ENCODE peak calls at places on chromosomes 4 and X, in eight cellular contexts. One of them, this sample, is unnamed.

GRCh38 chr4:6926681-6927478 is 17.3 kb downstream of the TBC1D14 start:
- DNase-seq in tibial artery: no peak
- DNase-seq in suprapubic skin: no peak
- DNase-seq in psoas muscle: peak
- DNase-seq in heart right ventricle: no peak
- DNase-seq in NB4: peak
- DNase-seq in OCI-LY7: no peak
- DNase-seq in HFF-Myc: no peak
- DNase-seq in this sample: no peak

GRCh38 chr4:11585506-11585905 is 156.8 kb upstream of the HS3ST1 start:
- DNase-seq in tibial artery: no peak
- DNase-seq in suprapubic skin: no peak
- DNase-seq in psoas muscle: no peak
- DNase-seq in heart right ventricle: peak
- DNase-seq in NB4: no peak
- DNase-seq in OCI-LY7: no peak
- DNase-seq in HFF-Myc: no peak
- DNase-seq in this sample: no peak

GRCh38 chrX:28126886-28127285 is 145.6 kb upstream of the DCAF8L1 start:
- DNase-seq in tibial artery: no peak
- DNase-seq in suprapubic skin: no peak
- DNase-seq in psoas muscle: no peak
- DNase-seq in heart right ventricle: no peak
- DNase-seq in NB4: no peak
- DNase-seq in OCI-LY7: no peak
- DNase-seq in HFF-Myc: no peak
- DNase-seq in this sample: no peak

GRCh38 chr4:82906469-82906868 is 5.9 kb downstream of the THAP9 start:
- DNase-seq in tibial artery: no peak
- DNase-seq in suprapubic skin: no peak
- DNase-seq in psoas muscle: no peak
- DNase-seq in heart right ventricle: no peak
- DNase-seq in NB4: no peak
- DNase-seq in OCI-LY7: no peak
- DNase-seq in HFF-Myc: no peak
- DNase-seq in this sample: peak

GRCh38 chr4:7717161-7717560 is 222.5 kb downstream of the AFAP1 start:
- DNase-seq in tibial artery: no peak
- DNase-seq in suprapubic skin: no peak
- DNase-seq in psoas muscle: no peak
- DNase-seq in heart right ventricle: no peak
- DNase-seq in NB4: no peak
- DNase-seq in OCI-LY7: no peak
- DNase-seq in HFF-Myc: no peak
- DNase-seq in this sample: no peak

GRCh38 chrX:103783971-103784370 is 7.3 kb downstream of the PLP1 start:
- DNase-seq in tibial artery: peak
- DNase-seq in suprapubic skin: no peak
- DNase-seq in psoas muscle: no peak
- DNase-seq in heart right ventricle: no peak
- DNase-seq in NB4: no peak
- DNase-seq in OCI-LY7: no peak
- DNase-seq in HFF-Myc: no peak
- DNase-seq in this sample: no peak

GRCh38 chr4:23966720-23967119 is 76.9 kb upstream of the PPARGC1A start:
- DNase-seq in tibial artery: no peak
- DNase-seq in suprapubic skin: no peak
- DNase-seq in psoas muscle: no peak
- DNase-seq in heart right ventricle: no peak
- DNase-seq in NB4: peak
- DNase-seq in OCI-LY7: peak
- DNase-seq in HFF-Myc: no peak
- DNase-seq in this sample: no peak

GRCh38 chr4:88900432-88900831 is 156.6 kb downstream of the FAM13A start:
- DNase-seq in tibial artery: no peak
- DNase-seq in suprapubic skin: no peak
- DNase-seq in psoas muscle: no peak
- DNase-seq in heart right ventricle: no peak
- DNase-seq in NB4: no peak
- DNase-seq in OCI-LY7: no peak
- DNase-seq in HFF-Myc: peak
- DNase-seq in this sample: no peak

GRCh38 chrX:117538441-117539418 is 577.9 kb downstream of the KLHL13 start:
- DNase-seq in tibial artery: no peak
- DNase-seq in suprapubic skin: no peak
- DNase-seq in psoas muscle: no peak
- DNase-seq in heart right ventricle: no peak
- DNase-seq in NB4: no peak
- DNase-seq in OCI-LY7: no peak
- DNase-seq in HFF-Myc: no peak
- DNase-seq in this sample: no peak

GRCh38 chrX:12974797-12975669 is at the start of gene TMSB4X:
- DNase-seq in tibial artery: peak
- DNase-seq in suprapubic skin: peak
- DNase-seq in psoas muscle: peak
- DNase-seq in heart right ventricle: peak
- DNase-seq in NB4: peak
- DNase-seq in OCI-LY7: peak
- DNase-seq in HFF-Myc: no peak
- DNase-seq in this sample: peak

GRCh38 chr4:48906283-48907173 is at the start of gene OCIAD2:
- DNase-seq in tibial artery: peak
- DNase-seq in suprapubic skin: peak
- DNase-seq in psoas muscle: peak
- DNase-seq in heart right ventricle: peak
- DNase-seq in NB4: peak
- DNase-seq in OCI-LY7: peak
- DNase-seq in HFF-Myc: no peak
- DNase-seq in this sample: peak

GRCh38 chr4:35734381-35735098 is 509.8 kb downstream of the ARAP2 start:
- DNase-seq in tibial artery: no peak
- DNase-seq in suprapubic skin: no peak
- DNase-seq in psoas muscle: no peak
- DNase-seq in heart right ventricle: no peak
- DNase-seq in NB4: no peak
- DNase-seq in OCI-LY7: no peak
- DNase-seq in HFF-Myc: no peak
- DNase-seq in this sample: no peak

GRCh38 chr4:8862334-8862733 is 9.3 kb downstream of the HMX1 start:
- DNase-seq in tibial artery: no peak
- DNase-seq in suprapubic skin: no peak
- DNase-seq in psoas muscle: no peak
- DNase-seq in heart right ventricle: no peak
- DNase-seq in NB4: no peak
- DNase-seq in OCI-LY7: no peak
- DNase-seq in HFF-Myc: no peak
- DNase-seq in this sample: no peak

GRCh38 chr4:44532851-44533250 is 84.2 kb upstream of the KCTD8 start:
- DNase-seq in tibial artery: no peak
- DNase-seq in suprapubic skin: no peak
- DNase-seq in psoas muscle: no peak
- DNase-seq in heart right ventricle: no peak
- DNase-seq in NB4: no peak
- DNase-seq in OCI-LY7: no peak
- DNase-seq in HFF-Myc: no peak
- DNase-seq in this sample: no peak

GRCh38 chrX:9135901-9136510 is 102.1 kb upstream of the FAM9B start:
- DNase-seq in tibial artery: no peak
- DNase-seq in suprapubic skin: no peak
- DNase-seq in psoas muscle: no peak
- DNase-seq in heart right ventricle: no peak
- DNase-seq in NB4: no peak
- DNase-seq in OCI-LY7: no peak
- DNase-seq in HFF-Myc: no peak
- DNase-seq in this sample: no peak

GRCh38 chrX:25968920-25969319 is 169.2 kb upstream of the MAGEB18 start:
- DNase-seq in tibial artery: no peak
- DNase-seq in suprapubic skin: no peak
- DNase-seq in psoas muscle: no peak
- DNase-seq in heart right ventricle: peak
- DNase-seq in NB4: peak
- DNase-seq in OCI-LY7: no peak
- DNase-seq in HFF-Myc: no peak
- DNase-seq in this sample: peak

GRCh38 chrX:102651968-102652744 is 873 bp downstream of the GPRASP1 start:
- DNase-seq in tibial artery: peak
- DNase-seq in suprapubic skin: no peak
- DNase-seq in psoas muscle: no peak
- DNase-seq in heart right ventricle: peak
- DNase-seq in NB4: no peak
- DNase-seq in OCI-LY7: no peak
- DNase-seq in HFF-Myc: no peak
- DNase-seq in this sample: no peak

GRCh38 chr4:51831133-51831532 is 11.8 kb upstream of the DCUN1D4 start:
- DNase-seq in tibial artery: peak
- DNase-seq in suprapubic skin: no peak
- DNase-seq in psoas muscle: peak
- DNase-seq in heart right ventricle: peak
- DNase-seq in NB4: peak
- DNase-seq in OCI-LY7: peak
- DNase-seq in HFF-Myc: no peak
- DNase-seq in this sample: peak

GRCh38 chrX:23504895-23505294 is 162.4 kb upstream of the PRDX4 start:
- DNase-seq in tibial artery: no peak
- DNase-seq in suprapubic skin: no peak
- DNase-seq in psoas muscle: no peak
- DNase-seq in heart right ventricle: no peak
- DNase-seq in NB4: no peak
- DNase-seq in OCI-LY7: no peak
- DNase-seq in HFF-Myc: no peak
- DNase-seq in this sample: no peak

GRCh38 chr4:168541608-168541953 is 44.7 kb downstream of the PALLD start:
- DNase-seq in tibial artery: no peak
- DNase-seq in suprapubic skin: no peak
- DNase-seq in psoas muscle: no peak
- DNase-seq in heart right ventricle: no peak
- DNase-seq in NB4: no peak
- DNase-seq in OCI-LY7: no peak
- DNase-seq in HFF-Myc: no peak
- DNase-seq in this sample: no peak

GRCh38 chrX:80216086-80216485 is 201.5 kb downstream of the TBX22 start:
- DNase-seq in tibial artery: no peak
- DNase-seq in suprapubic skin: no peak
- DNase-seq in psoas muscle: no peak
- DNase-seq in heart right ventricle: no peak
- DNase-seq in NB4: peak
- DNase-seq in OCI-LY7: no peak
- DNase-seq in HFF-Myc: no peak
- DNase-seq in this sample: no peak

GRCh38 chr4:171281359-171281758 is 531.8 kb upstream of the GALNTL6 start:
- DNase-seq in tibial artery: no peak
- DNase-seq in suprapubic skin: no peak
- DNase-seq in psoas muscle: no peak
- DNase-seq in heart right ventricle: no peak
- DNase-seq in NB4: no peak
- DNase-seq in OCI-LY7: no peak
- DNase-seq in HFF-Myc: no peak
- DNase-seq in this sample: no peak

GRCh38 chr4:103158760-103159159 is 39.4 kb downstream of the CENPE start:
- DNase-seq in tibial artery: no peak
- DNase-seq in suprapubic skin: no peak
- DNase-seq in psoas muscle: no peak
- DNase-seq in heart right ventricle: no peak
- DNase-seq in NB4: no peak
- DNase-seq in OCI-LY7: no peak
- DNase-seq in HFF-Myc: no peak
- DNase-seq in this sample: no peak
- H3K4me3 ChIP-seq in tibial artery: no peak
- H3K4me3 ChIP-seq in suprapubic skin: no peak
- H3K4me3 ChIP-seq in psoas muscle: no peak
- H3K4me3 ChIP-seq in heart right ventricle: no peak
- H3K4me3 ChIP-seq in NB4: no peak
- H3K4me3 ChIP-seq in OCI-LY7: no peak
- H3K4me3 ChIP-seq in HFF-Myc: no peak
- H3K4me3 ChIP-seq in this sample: no peak

GRCh38 chr4:101528526-101528925 is 181.2 kb upstream of the PPP3CA start:
- DNase-seq in tibial artery: no peak
- DNase-seq in suprapubic skin: no peak
- DNase-seq in psoas muscle: no peak
- DNase-seq in heart right ventricle: no peak
- DNase-seq in NB4: no peak
- DNase-seq in OCI-LY7: no peak
- DNase-seq in HFF-Myc: no peak
- DNase-seq in this sample: no peak

GRCh38 chr4:101527186-101527585 is 179.9 kb upstream of the PPP3CA start:
- DNase-seq in tibial artery: no peak
- DNase-seq in suprapubic skin: no peak
- DNase-seq in psoas muscle: no peak
- DNase-seq in heart right ventricle: no peak
- DNase-seq in NB4: peak
- DNase-seq in OCI-LY7: no peak
- DNase-seq in HFF-Myc: no peak
- DNase-seq in this sample: peak
- TF ChIP-seq CTCF in tibial artery: no peak
- TF ChIP-seq CTCF in suprapubic skin: no peak
- TF ChIP-seq CTCF in psoas muscle: no peak
- TF ChIP-seq CTCF in heart right ventricle: no peak
- TF ChIP-seq CTCF in NB4: no peak
- TF ChIP-seq CTCF in OCI-LY7: no peak
- TF ChIP-seq CTCF in HFF-Myc: no peak
- TF ChIP-seq CTCF in this sample: no peak

DNA sequence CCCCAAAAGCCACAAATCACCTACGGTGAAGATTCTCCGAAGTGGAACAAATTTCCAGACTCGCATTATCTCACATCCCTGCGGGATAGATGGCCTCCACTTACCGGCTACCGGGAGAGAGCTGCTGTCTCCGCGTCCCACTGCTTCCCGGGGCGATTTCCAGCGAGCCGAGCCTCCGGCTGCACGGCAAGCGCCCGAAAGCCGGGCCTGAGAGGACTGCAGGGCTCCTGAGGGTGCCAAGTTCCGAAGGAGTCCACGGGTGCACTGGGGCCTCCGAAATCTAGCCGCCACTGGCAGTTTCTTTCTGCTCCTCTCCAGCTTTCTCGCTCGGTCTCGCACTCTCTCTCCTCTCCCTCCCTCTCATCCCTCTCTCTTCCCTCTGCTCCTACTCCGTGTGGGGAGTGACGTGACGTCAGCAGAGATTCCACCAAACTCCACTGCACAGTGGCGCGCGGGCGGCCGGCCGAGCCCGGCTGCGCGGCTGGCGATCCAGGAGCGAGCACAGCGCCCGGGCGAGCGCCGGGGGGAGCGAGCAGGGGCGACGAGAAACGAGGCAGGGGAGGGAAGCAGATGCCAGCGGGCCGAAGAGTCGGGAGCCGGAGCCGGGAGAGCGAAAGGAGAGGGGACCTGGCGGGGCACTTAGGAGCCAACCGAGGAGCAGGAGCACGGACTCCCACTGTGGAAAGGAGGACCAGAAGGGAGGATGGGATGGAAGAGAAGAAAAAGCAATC is 14.0 kb upstream of the PITX2 start:
- DNase-seq in tibial artery: no peak
- DNase-seq in suprapubic skin: no peak
- DNase-seq in psoas muscle: peak
- DNase-seq in heart right ventricle: no peak
- DNase-seq in NB4: no peak
- DNase-seq in OCI-LY7: no peak
- DNase-seq in HFF-Myc: peak
- DNase-seq in this sample: no peak
- H3K4me3 ChIP-seq in tibial artery: peak
- H3K4me3 ChIP-seq in suprapubic skin: peak
- H3K4me3 ChIP-seq in psoas muscle: peak
- H3K4me3 ChIP-seq in heart right ventricle: peak
- H3K4me3 ChIP-seq in NB4: no peak
- H3K4me3 ChIP-seq in OCI-LY7: no peak
- H3K4me3 ChIP-seq in HFF-Myc: peak
- H3K4me3 ChIP-seq in this sample: no peak

GRCh38 chrX:153924149-153924861 is 1.8 kb downstream of the ARHGAP4 start:
- DNase-seq in tibial artery: peak
- DNase-seq in suprapubic skin: peak
- DNase-seq in psoas muscle: no peak
- DNase-seq in heart right ventricle: no peak
- DNase-seq in NB4: peak
- DNase-seq in OCI-LY7: peak
- DNase-seq in HFF-Myc: no peak
- DNase-seq in this sample: peak
- TF ChIP-seq CTCF in tibial artery: peak
- TF ChIP-seq CTCF in suprapubic skin: no peak
- TF ChIP-seq CTCF in psoas muscle: no peak
- TF ChIP-seq CTCF in heart right ventricle: peak
- TF ChIP-seq CTCF in NB4: peak
- TF ChIP-seq CTCF in OCI-LY7: peak
- TF ChIP-seq CTCF in HFF-Myc: no peak
- TF ChIP-seq CTCF in this sample: peak